ENCODE peak calls at places on chromosomes 4 and X, in four cellular contexts. One of them, this sample, is unnamed.

GRCh38 chrX:66402165-66402564 is 236.7 kb downstream of the EDA2R start:
- DNase-seq in kidney epithelial cell: no peak
- DNase-seq in WTC11: no peak
- DNase-seq in fibroblast of the conjunctiva: no peak
- DNase-seq in this sample: no peak

GRCh38 chrX:46665232-46666162 is 91.9 kb downstream of the CHST7 start:
- DNase-seq in WTC11: no peak
- DNase-seq in fibroblast of the conjunctiva: no peak
- DNase-seq in kidney epithelial cell: no peak
- DNase-seq in this sample: no peak

GRCh38 chrX:56763556-56764152 is 34.6 kb downstream of the NBDY start:
- DNase-seq in fibroblast of the conjunctiva: peak
- DNase-seq in kidney epithelial cell: no peak
- DNase-seq in WTC11: no peak
- DNase-seq in this sample: peak

GRCh38 chrX:11678174-11678573 is 12.5 kb upstream of the ARHGAP6 start:
- DNase-seq in fibroblast of the conjunctiva: no peak
- DNase-seq in WTC11: no peak
- DNase-seq in kidney epithelial cell: no peak
- DNase-seq in this sample: no peak

GRCh38 chr4:109998867-109999303 is 86.2 kb downstream of the EGF start:
- DNase-seq in fibroblast of the conjunctiva: peak
- DNase-seq in kidney epithelial cell: no peak
- DNase-seq in WTC11: no peak
- DNase-seq in this sample: no peak

GRCh38 chr4:108171541-108172230 is 3.0 kb upstream of the LEF1 start:
- DNase-seq in kidney epithelial cell: no peak
- DNase-seq in WTC11: peak
- DNase-seq in fibroblast of the conjunctiva: no peak
- DNase-seq in this sample: peak

GRCh38 chr4:2489841-2490552 is 21.1 kb downstream of the RNF4 start:
- DNase-seq in kidney epithelial cell: no peak
- DNase-seq in fibroblast of the conjunctiva: peak
- DNase-seq in WTC11: no peak
- DNase-seq in this sample: no peak

GRCh38 chr4:751676-752075 is 46.0 kb downstream of the PCGF3 start:
- DNase-seq in kidney epithelial cell: no peak
- DNase-seq in WTC11: no peak
- DNase-seq in fibroblast of the conjunctiva: no peak
- DNase-seq in this sample: no peak

GRCh38 chrX:1386338-1387127 is 5.4 kb downstream of the SLC25A6 start:
- DNase-seq in fibroblast of the conjunctiva: no peak
- DNase-seq in kidney epithelial cell: no peak
- DNase-seq in WTC11: peak
- DNase-seq in this sample: peak

GRCh38 chr4:1493540-1494287 is 87.5 kb upstream of the NKX1-1 start:
- DNase-seq in WTC11: peak
- DNase-seq in kidney epithelial cell: no peak
- DNase-seq in fibroblast of the conjunctiva: no peak
- DNase-seq in this sample: no peak

GRCh38 chrX:113059714-113060113 is 219.1 kb upstream of the AMOT start:
- DNase-seq in WTC11: no peak
- DNase-seq in kidney epithelial cell: no peak
- DNase-seq in fibroblast of the conjunctiva: peak
- DNase-seq in this sample: no peak

GRCh38 chr4:24537025-24537424 is 47.3 kb downstream of the DHX15 start:
- DNase-seq in WTC11: no peak
- DNase-seq in fibroblast of the conjunctiva: no peak
- DNase-seq in kidney epithelial cell: no peak
- DNase-seq in this sample: no peak

GRCh38 chrX:134469481-134469880 is 9.5 kb downstream of the HPRT1 start:
- DNase-seq in fibroblast of the conjunctiva: no peak
- DNase-seq in WTC11: no peak
- DNase-seq in kidney epithelial cell: no peak
- DNase-seq in this sample: no peak

GRCh38 chr4:118774989-118775388 is 60.9 kb downstream of the SEC24D start:
- DNase-seq in kidney epithelial cell: peak
- DNase-seq in WTC11: no peak
- DNase-seq in fibroblast of the conjunctiva: no peak
- DNase-seq in this sample: peak